ENCODE peak calls at places on chromosomes 2 and 18, in seven cellular contexts. F is A549, Q is H1, G is HepG2, W is K562, X is HCT116, L is GM12878. J is an unnamed sample.

GRCh38 chr2:31693882-31694281 is 113.1 kb upstream of the SRD5A2 start:
- DNase-seq in X (peak), L (no peak), Q (no peak), W (no peak), G (no peak), F (no peak), J (peak)

GRCh38 chr2:205427112-205427511 is 255.2 kb upstream of the NRP2 start:
- DNase-seq in L (no peak), F (no peak), W (no peak), Q (no peak), G (no peak), X (no peak), J (no peak)

GRCh38 chr18:39946623-39947061 is 2008.4 kb upstream of the PIK3C3 start:
- DNase-seq in L (no peak), Q (no peak), X (peak), W (no peak), G (no peak), F (peak), J (no peak)

GRCh38 chr2:121650554-121650930 is 1.3 kb upstream of the CLASP1 start:
- DNase-seq in L (no peak), W (peak), X (no peak), G (no peak), F (no peak), Q (no peak), J (peak)

GRCh38 chr2:119263656-119264055 is 40.0 kb downstream of the STEAP3 start:
- DNase-seq in X (no peak), Q (no peak), L (no peak), G (no peak), W (no peak), F (no peak), J (peak)

GRCh38 chr2:55051026-55051866 is 995 bp upstream of the RTN4 start:
- DNase-seq in X (peak), W (peak), Q (peak), F (peak), L (no peak), G (peak), J (peak)

GRCh38 chr2:3487028-3487425 is 32.3 kb downstream of the ADI1 start:
- DNase-seq in Q (no peak), W (no peak), L (no peak), X (no peak), G (no peak), F (no peak), J (no peak)

GRCh38 chr18:9333441-9334350 is 877 bp upstream of the TWSG1 start:
- DNase-seq in G (no peak), L (no peak), Q (peak), F (peak), W (no peak), X (no peak), J (no peak)

GRCh38 chr18:48924621-48925601 is 25.9 kb downstream of the SMAD7 start:
- DNase-seq in Q (no peak), F (no peak), X (no peak), L (no peak), G (no peak), W (peak), J (no peak)

GRCh38 chr2:35973132-35973736 is 382.3 kb upstream of the CRIM1 start:
- DNase-seq in F (peak), G (peak), Q (no peak), W (no peak), L (no peak), X (no peak), J (peak)

GRCh38 chr18:79755496-79756142 is 42.1 kb upstream of the KCNG2 start:
- DNase-seq in W (no peak), F (no peak), L (no peak), X (no peak), G (no peak), Q (no peak), J (no peak)

GRCh38 chr2:207395535-207396251 is 134.1 kb upstream of the CREB1 start:
- DNase-seq in G (no peak), X (peak), L (no peak), Q (no peak), F (no peak), W (no peak), J (no peak)

GRCh38 chr18:74219056-74219455 is 70.7 kb downstream of the TIMM21 start:
- DNase-seq in F (no peak), G (no peak), W (no peak), L (no peak), Q (no peak), X (no peak), J (no peak)

GRCh38 chr18:22032392-22032961 is 136.9 kb upstream of the GATA6 start:
- DNase-seq in W (no peak), F (peak), L (peak), G (peak), X (peak), Q (no peak), J (no peak)

GRCh38 chr2:65040414-65041261 is 15.6 kb upstream of the CEP68 start:
- DNase-seq in F (peak), X (peak), G (peak), W (peak), L (no peak), Q (no peak), J (peak)

GRCh38 chr18:26928669-26929313 is 63.3 kb upstream of the AQP4 start:
- DNase-seq in Q (no peak), W (no peak), F (no peak), X (no peak), L (no peak), G (no peak), J (no peak)

GRCh38 chr2:84492571-84492970 is 23.7 kb upstream of the DNAH6 start:
- DNase-seq in F (no peak), W (no peak), G (no peak), Q (no peak), X (no peak), L (no peak), J (no peak)

GRCh38 chr2:84491741-84492140 is 24.6 kb upstream of the DNAH6 start:
- DNase-seq in F (no peak), L (no peak), X (no peak), W (no peak), Q (no peak), G (no peak), J (no peak)

GRCh38 chr2:84495539-84496146 is 20.7 kb upstream of the DNAH6 start:
- DNase-seq in F (peak), Q (no peak), G (peak), W (peak), X (peak), L (no peak), J (peak)

GRCh38 chr2:84494070-84494469 is 22.2 kb upstream of the DNAH6 start:
- DNase-seq in F (no peak), L (no peak), X (no peak), G (no peak), W (no peak), Q (no peak), J (no peak)

DNA sequence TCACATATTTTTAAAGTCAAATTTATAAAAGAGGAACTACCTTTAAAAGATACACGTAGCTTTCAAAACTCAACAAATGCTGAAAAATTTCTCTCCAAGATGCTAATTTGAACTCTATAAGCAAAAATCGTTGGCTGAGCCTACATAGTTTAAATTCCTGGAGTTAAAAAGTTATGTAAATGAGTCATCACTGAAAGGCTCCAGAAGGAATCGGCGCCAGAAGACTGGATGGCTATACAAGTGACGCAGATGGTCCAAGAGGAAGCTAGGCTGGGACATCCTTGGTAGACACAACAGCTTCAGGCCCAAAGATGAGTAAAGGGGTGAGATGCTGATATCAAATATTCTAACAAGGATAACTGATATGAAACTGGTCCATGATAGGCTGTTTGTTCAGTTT is 22.8 kb upstream of the DNAH6 start:
- DNase-seq in W (no peak), G (no peak), X (no peak), Q (no peak), F (no peak), L (no peak), J (no peak)
- TF ChIP-seq MAX in W (no peak), G (no peak), X (no peak), Q (no peak), F (no peak), L (no peak), J (no peak)

GRCh38 chr2:234426616-234427015 is 70.3 kb downstream of the ARL4C start:
- DNase-seq in W (no peak), Q (no peak), L (peak), X (no peak), G (no peak), F (no peak), J (no peak)

GRCh38 chr2:234422242-234422641 is 74.6 kb downstream of the ARL4C start:
- DNase-seq in F (peak), X (peak), G (peak), W (no peak), L (no peak), Q (no peak), J (no peak)

GRCh38 chr2:234422895-234423505 is 73.9 kb downstream of the ARL4C start:
- DNase-seq in F (no peak), W (no peak), G (no peak), Q (no peak), X (no peak), L (no peak), J (no peak)

GRCh38 chr2:234425923-234426603 is 70.8 kb downstream of the ARL4C start:
- DNase-seq in G (no peak), L (peak), X (no peak), F (no peak), W (no peak), Q (no peak), J (peak)

DNA sequence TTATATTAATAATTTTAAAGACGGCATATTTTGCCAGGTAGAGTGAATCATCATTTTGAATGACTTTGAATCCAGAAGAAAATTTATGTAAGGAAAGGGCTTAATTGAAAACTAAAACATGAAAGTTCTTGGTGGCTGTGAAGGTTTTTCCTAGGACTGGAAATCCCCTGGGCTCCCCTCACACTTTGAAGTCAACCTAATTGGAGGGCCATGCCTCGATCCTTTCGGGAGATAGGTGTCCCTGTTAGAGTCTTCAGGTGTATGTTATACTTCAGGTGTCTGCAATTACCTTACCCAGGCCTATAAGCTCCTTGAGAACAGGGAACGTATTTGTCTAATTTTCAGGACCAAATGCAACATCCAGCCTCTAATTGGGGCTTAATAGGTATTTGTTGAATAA is 73.0 kb downstream of the ARL4C start:
- DNase-seq in G (no peak), W (no peak), X (no peak), L (no peak), Q (no peak), F (no peak), J (no peak)
- TF ChIP-seq POLR2A in G (no peak), W (no peak), X (no peak), L (no peak), Q (no peak), F (no peak), J (no peak)

DNA sequence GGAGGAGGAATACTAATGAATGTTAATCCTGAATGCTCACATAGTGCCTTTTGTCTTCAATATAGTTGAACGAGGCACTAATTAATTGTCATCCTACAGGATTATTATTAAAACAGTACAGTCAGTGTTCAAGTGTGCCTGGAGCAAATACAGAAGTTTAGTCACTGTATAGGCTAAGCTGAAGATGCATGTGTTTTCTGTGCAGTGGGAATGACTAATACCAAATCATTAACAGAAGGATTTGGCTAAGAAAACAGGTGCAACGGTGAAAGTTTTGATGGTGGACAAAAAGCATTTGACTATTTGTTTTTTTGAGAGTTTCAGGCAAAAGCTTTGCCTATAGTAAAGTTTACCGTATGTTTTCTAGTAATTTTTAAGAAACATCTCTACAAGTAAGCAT is 62.8 kb downstream of the DCC start:
- DNase-seq in G (no peak), F (no peak), W (no peak), X (no peak), Q (no peak), L (no peak), J (no peak)
- TF ChIP-seq MAX in G (no peak), F (no peak), W (no peak), X (no peak), Q (no peak), L (no peak), J (no peak)

GRCh38 chr2:231198291-231199173 is at the start of gene ARMC9:
- DNase-seq in F (peak), X (no peak), W (peak), G (peak), Q (no peak), L (peak), J (peak)
- TF ChIP-seq POLR2A in F (peak), X (peak), W (peak), G (peak), Q (no peak), L (peak), J (peak)

GRCh38 chr2:120436460-120436739 is 90.5 kb downstream of the INHBB start:
- DNase-seq in F (no peak), Q (no peak), W (no peak), G (no peak), L (no peak), X (no peak), J (peak)
- TF ChIP-seq MAX in F (no peak), Q (no peak), W (no peak), G (no peak), L (no peak), X (no peak), J (no peak)

J was measured in NB4.